ENCODE peak calls at places on chromosomes 7 and 10, in eight cellular contexts. S is hepatocyte; C is transverse colon; A is OCI-LY7; T is endothelial cell of umbilical vein; J is heart right ventricle; N is mesenchymal stem cell; K is CD8-positive, alpha-beta T cell. F is an unnamed sample. For H3K4me1, the result is how much of the 10 kb centered on the place peaks cover.

GRCh38 chr7:92751902-92752901 is 84.2 kb downstream of the CDK6 start:
- DNase-seq in J (no peak), K (no peak), C (no peak), A (no peak), S (peak), N (peak), T (peak), F (peak)

GRCh38 chr10:5523796-5524574 is 776 bp upstream of the CALML3 start:
- DNase-seq in C (peak), T (no peak), K (no peak), S (no peak), N (no peak), J (no peak), A (no peak), F (no peak)

GRCh38 chr10:92124524-92125168 is 166.2 kb downstream of the CPEB3 start:
- DNase-seq in K (no peak), C (peak), T (peak), S (peak), A (no peak), N (peak), J (peak), F (peak)

GRCh38 chr7:75928600-75928939 is 13.6 kb downstream of the POR start:
- DNase-seq in N (no peak), C (no peak), A (no peak), K (peak), J (no peak), S (no peak), T (no peak), F (no peak)

GRCh38 chr10:24617771-24618396 is 105.8 kb downstream of the ARHGAP21 start:
- DNase-seq in C (peak), J (peak), S (peak), N (peak), K (peak), T (peak), A (peak), F (no peak)

GRCh38 chr7:159310457-159311171 is 165.9 kb upstream of the VIPR2 start:
- DNase-seq in T (no peak), C (no peak), N (no peak), S (peak), K (no peak), J (no peak), A (no peak), F (no peak)

GRCh38 chr7:98619450-98620321 is 2.6 kb downstream of the NPTX2 start:
- DNase-seq in S (peak), C (no peak), N (no peak), T (no peak), A (no peak), J (peak), K (no peak), F (peak)

GRCh38 chr10:95472304-95473088 is 88.7 kb downstream of the SORBS1 start:
- DNase-seq in K (no peak), C (no peak), A (no peak), J (no peak), S (no peak), N (no peak), T (no peak), F (no peak)

GRCh38 chr7:159000070-159000469 is 143.7 kb downstream of the DYNC2I1 start:
- DNase-seq in T (no peak), K (no peak), J (no peak), C (no peak), N (no peak), A (no peak), S (no peak), F (no peak)

GRCh38 chr7:39624202-39624807 is 933 bp downstream of the RALA start:
- DNase-seq in J (no peak), C (no peak), K (no peak), A (peak), N (peak), S (peak), T (peak), F (no peak)

GRCh38 chr10:69328346-69328687 is 50.0 kb downstream of the HK1 start:
- DNase-seq in T (no peak), S (no peak), J (no peak), C (no peak), K (no peak), A (no peak), N (no peak), F (peak)
- H3K4me1 ChIP-seq in T (under half), S (under half), J (half or more), C (half or more), K (under half), A (under half), N (under half), F (under half)

DNA sequence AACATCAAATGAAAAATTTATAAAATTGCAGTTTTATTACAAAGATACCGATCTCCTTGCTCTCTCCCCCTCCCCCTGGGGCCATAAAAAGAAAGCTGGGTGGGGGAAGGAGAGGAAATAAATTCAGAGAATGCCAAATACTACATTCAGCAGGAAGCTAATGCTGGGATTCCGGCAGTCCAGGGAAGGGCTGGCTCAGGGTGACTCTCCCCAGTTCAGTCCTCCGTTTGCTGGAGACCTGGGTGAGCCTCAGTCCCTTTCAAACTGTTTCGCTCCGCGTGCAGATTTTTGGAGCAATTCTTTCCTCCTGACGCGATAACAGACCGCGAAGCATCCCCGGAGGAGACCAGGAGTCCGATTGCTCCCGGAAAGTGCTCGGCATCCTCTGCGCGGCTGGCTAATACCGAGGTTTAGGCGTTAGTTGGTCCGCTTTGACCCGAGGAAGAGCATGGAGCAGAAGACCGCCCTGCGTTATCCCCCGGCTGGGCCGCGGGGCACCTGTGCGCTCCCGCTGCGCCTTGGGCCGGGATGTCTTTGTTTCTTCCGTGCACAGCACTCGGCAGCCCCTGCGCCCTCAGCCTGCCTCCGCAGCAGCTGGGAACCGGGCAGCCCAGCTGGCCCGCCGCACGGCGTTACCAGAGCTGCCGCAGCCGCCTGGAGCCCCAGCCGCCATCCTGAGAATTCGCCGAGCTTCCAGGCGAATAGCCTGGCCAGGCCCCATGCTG is 3.9 kb upstream of the HOXA2 start:
- DNase-seq in N (peak), A (no peak), J (no peak), C (no peak), S (no peak), K (no peak), T (peak), F (peak)
- H3K4me3 ChIP-seq in N (peak), A (no peak), J (no peak), C (peak), S (no peak), K (no peak), T (peak), F (no peak)

GRCh38 chr10:71639412-71639719 is 80.2 kb downstream of the C10orf105 start:
- DNase-seq in J (no peak), T (no peak), A (no peak), N (no peak), C (peak), S (no peak), K (no peak), F (no peak)
- H3K4me1 ChIP-seq in J (under half), T (under half), A (half or more), N (under half), C (half or more), S (under half), K (under half), F (under half)

GRCh38 chr10:43077421-43078171 is 727 bp downstream of the RET start:
- DNase-seq in C (no peak), T (no peak), A (no peak), J (no peak), S (no peak), N (no peak), K (no peak), F (peak)
- H3K4me3 ChIP-seq in C (peak), T (no peak), A (no peak), J (peak), S (no peak), N (peak), K (no peak), F (no peak)

GRCh38 chr7:14407246-14408015 is 418.0 kb upstream of the ETV1 start:
- DNase-seq in C (no peak), A (no peak), N (no peak), S (no peak), J (no peak), K (no peak), T (no peak), F (no peak)
- H3K4me1 ChIP-seq in C (under half), A (under half), N (under half), S (under half), J (under half), K (under half), T (under half), F (under half)

DNA sequence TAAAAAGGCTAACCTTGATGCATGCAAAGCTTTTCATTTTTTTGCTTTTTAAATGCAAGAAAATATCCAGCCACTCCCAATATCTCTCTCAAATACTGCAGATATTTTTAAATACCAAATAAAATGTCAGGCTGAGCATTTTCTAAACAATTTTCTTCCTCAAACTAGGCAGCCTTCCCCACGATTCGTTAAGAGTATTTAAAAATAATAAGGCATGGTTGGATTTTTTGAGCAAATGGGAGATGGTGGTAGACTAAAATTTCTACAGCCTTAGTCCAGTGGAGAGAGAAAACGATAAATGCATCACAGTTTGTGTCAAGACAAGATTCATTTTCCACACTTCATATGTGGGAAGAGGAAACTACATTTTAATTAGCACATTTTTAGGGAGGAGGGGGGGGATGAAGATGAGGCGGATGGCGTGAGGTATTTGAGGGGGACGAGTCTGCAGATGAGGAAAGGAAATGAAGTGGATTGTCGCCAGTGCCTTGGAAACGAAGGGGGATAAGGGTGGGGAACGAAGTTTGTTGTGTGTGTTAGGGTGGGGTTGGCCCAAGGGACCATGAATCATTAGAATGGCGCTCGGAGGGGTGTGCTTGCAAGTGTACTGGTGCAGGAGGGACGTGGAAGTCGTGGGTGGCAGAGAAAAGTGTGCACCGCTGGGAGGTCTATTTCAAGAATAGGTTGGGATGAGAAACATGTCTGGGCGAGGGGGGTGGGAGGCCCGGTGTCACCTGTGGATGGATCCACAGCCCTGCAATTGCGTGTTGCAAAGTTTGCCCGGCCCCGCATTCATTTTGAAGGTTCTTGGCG is 1.2 kb upstream of the ADD3 start:
- DNase-seq in J (peak), S (peak), T (no peak), C (peak), A (peak), K (no peak), N (peak), F (peak)
- H3K4me3 ChIP-seq in J (peak), S (peak), T (peak), C (peak), A (peak), K (peak), N (peak), F (peak)

DNA sequence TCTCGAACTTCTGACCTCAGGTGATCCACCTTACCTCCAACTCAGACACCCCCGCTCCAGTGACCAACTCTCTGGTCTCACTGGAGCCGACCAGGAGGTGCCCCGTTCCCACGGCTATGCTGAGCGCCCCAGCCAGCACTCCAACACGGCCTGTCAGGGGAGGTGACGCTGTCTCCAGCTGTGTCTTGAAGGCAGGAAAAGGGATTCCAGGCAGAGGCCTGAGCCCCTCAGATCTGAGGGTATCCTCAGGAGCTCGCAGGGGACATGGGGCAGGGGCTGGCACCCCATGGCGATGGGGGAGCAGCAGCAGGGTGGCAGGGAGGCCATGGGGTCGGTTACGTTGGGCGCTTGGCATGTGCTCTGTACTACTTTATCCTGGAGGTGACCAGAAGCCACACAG is 94.3 kb upstream of the RHEB start:
- DNase-seq in J (no peak), C (no peak), S (no peak), A (no peak), T (no peak), K (no peak), N (no peak), F (no peak)
- H3K4me1 ChIP-seq in J (under half), C (under half), S (under half), A (under half), T (under half), K (under half), N (under half), F (under half)

GRCh38 chr10:71714055-71714454 is 5.5 kb downstream of the C10orf105 start:
- DNase-seq in A (no peak), S (no peak), T (no peak), J (no peak), C (no peak), K (no peak), N (no peak), F (peak)
- H3K4me3 ChIP-seq in A (no peak), S (no peak), T (no peak), J (no peak), C (no peak), K (peak), N (no peak), F (peak)

F was measured in osteoblast.